ENCODE peak calls at places on chromosomes 12 and 14, in six cellular contexts. W, M, S, A, R and P are unnamed samples.

GRCh38 chr12:1474059-1474537 is 120.3 kb downstream of the FBXL14 start:
- DNase-seq in W (peak), M (peak), S (no peak), A (no peak), R (peak), P (no peak)

GRCh38 chr12:120584343-120585149 is 3.3 kb upstream of the POP5 start:
- DNase-seq in W (peak), M (no peak), S (peak), A (peak), R (no peak), P (peak)

GRCh38 chr12:57619434-57620244 is 8.4 kb downstream of the ARHGEF25 start:
- DNase-seq in W (no peak), M (no peak), S (peak), A (no peak), R (no peak), P (no peak)

GRCh38 chr12:110862331-110862730 is 15.5 kb downstream of the CCDC63 start:
- DNase-seq in W (no peak), M (no peak), S (no peak), A (no peak), R (no peak), P (no peak)

GRCh38 chr12:68850390-68850789 is 42.4 kb downstream of the MDM2 start:
- DNase-seq in W (no peak), M (no peak), S (no peak), A (no peak), R (no peak), P (no peak)

GRCh38 chr12:86712425-86712843 is 456.2 kb upstream of the MGAT4C start:
- DNase-seq in W (no peak), M (no peak), S (no peak), A (no peak), R (peak), P (no peak)

GRCh38 chr14:100810861-100811461 is 15.0 kb upstream of the MEG3 start:
- DNase-seq in W (no peak), M (no peak), S (no peak), A (no peak), R (peak), P (no peak)

GRCh38 chr12:12779529-12779928 is 5.9 kb upstream of the APOLD1 start:
- DNase-seq in W (no peak), M (peak), S (no peak), A (no peak), R (no peak), P (no peak)

GRCh38 chr14:98477935-98478334 is 794.1 kb downstream of the BCL11B start:
- DNase-seq in W (no peak), M (no peak), S (no peak), A (no peak), R (no peak), P (no peak)

GRCh38 chr14:61568572-61569011 is 126.7 kb upstream of the HIF1A start:
- DNase-seq in W (no peak), M (peak), S (peak), A (peak), R (no peak), P (no peak)

GRCh38 chr12:52003591-52003990 is 3.2 kb upstream of the TAMALIN start:
- DNase-seq in W (no peak), M (no peak), S (no peak), A (no peak), R (no peak), P (no peak)

GRCh38 chr12:117023998-117024960 is 74.9 kb downstream of the TESC start:
- DNase-seq in W (no peak), M (no peak), S (no peak), A (no peak), R (no peak), P (no peak)

GRCh38 chr14:63453443-63453936 is 89.7 kb downstream of the PPP2R5E start:
- DNase-seq in W (no peak), M (no peak), S (no peak), A (peak), R (no peak), P (no peak)

GRCh38 chr12:82329508-82329907 is 28.7 kb downstream of the CCDC59 start:
- DNase-seq in W (no peak), M (peak), S (no peak), A (no peak), R (no peak), P (no peak)

GRCh38 chr12:58583541-58583940 is 336.8 kb downstream of the LRIG3 start:
- DNase-seq in W (no peak), M (no peak), S (no peak), A (no peak), R (peak), P (no peak)

GRCh38 chr12:110256780-110257431 is 24.1 kb upstream of the ATP2A2 start:
- DNase-seq in W (peak), M (no peak), S (no peak), A (no peak), R (no peak), P (no peak)

GRCh38 chr14:89443002-89443660 is 26.1 kb upstream of the FOXN3 start:
- DNase-seq in W (no peak), M (no peak), S (no peak), A (no peak), R (no peak), P (no peak)

GRCh38 chr14:67806228-67806627 is 10.2 kb downstream of the ZFYVE26 start:
- DNase-seq in W (no peak), M (no peak), S (no peak), A (no peak), R (peak), P (no peak)

GRCh38 chr12:114682920-114683708 is 861 bp downstream of the TBX3 start:
- DNase-seq in W (no peak), M (peak), S (no peak), A (no peak), R (no peak), P (no peak)

GRCh38 chr12:19945559-19946485 is 422.5 kb upstream of the PDE3A start:
- DNase-seq in W (no peak), M (no peak), S (no peak), A (no peak), R (peak), P (no peak)

GRCh38 chr14:75399819-75400678 is 27.8 kb upstream of the JDP2 start:
- DNase-seq in W (peak), M (peak), S (no peak), A (peak), R (no peak), P (peak)

GRCh38 chr12:8995021-8995775 is 5.9 kb downstream of the KLRG1 start:
- DNase-seq in W (no peak), M (no peak), S (no peak), A (no peak), R (no peak), P (no peak)

GRCh38 chr12:188910-189621 is 24.9 kb downstream of the SLC6A12 start:
- DNase-seq in W (no peak), M (peak), S (peak), A (peak), R (no peak), P (peak)

GRCh38 chr12:117587646-117588287 is 226.3 kb upstream of the NOS1 start:
- DNase-seq in W (peak), M (peak), S (peak), A (no peak), R (no peak), P (peak)

GRCh38 chr14:96130391-96130790 is 74.2 kb upstream of the BDKRB2 start:
- DNase-seq in W (no peak), M (no peak), S (no peak), A (no peak), R (no peak), P (no peak)

GRCh38 chr14:67934087-67934486 is 114.5 kb downstream of the RAD51B start:
- DNase-seq in W (peak), M (peak), S (no peak), A (peak), R (peak), P (peak)

GRCh38 chr12:103785243-103786031 is 55.6 kb downstream of the NT5DC3 start:
- DNase-seq in W (no peak), M (no peak), S (no peak), A (no peak), R (no peak), P (no peak)

GRCh38 chr12:124827588-124828184 is 36.0 kb downstream of the SCARB1 start:
- DNase-seq in W (no peak), M (peak), S (no peak), A (no peak), R (no peak), P (no peak)

GRCh38 chr14:33589334-33589733 is 361.5 kb downstream of the EGLN3 start:
- DNase-seq in W (no peak), M (no peak), S (no peak), A (no peak), R (peak), P (no peak)

GRCh38 chr12:45986646-45987338 is 3.6 kb downstream of the SCAF11 start:
- DNase-seq in W (peak), M (no peak), S (no peak), A (no peak), R (no peak), P (no peak)

GRCh38 chr12:52847335-52848102 is 1.3 kb downstream of the KRT78 start:
- DNase-seq in W (no peak), M (no peak), S (no peak), A (no peak), R (no peak), P (no peak)

GRCh38 chr14:57420986-57421385 is 30.6 kb downstream of the NAA30 start:
- DNase-seq in W (no peak), M (no peak), S (no peak), A (no peak), R (no peak), P (no peak)

GRCh38 chr14:33765251-33765650 is 185.6 kb downstream of the EGLN3 start:
- DNase-seq in W (no peak), M (no peak), S (no peak), A (no peak), R (no peak), P (peak)